ENCODE peak calls at places on chromosome 5, in seven cellular contexts. W is H1, Y is A549, M is GM12878, D is tibial nerve, E is transverse colon, O is upper lobe of left lung. R is an unnamed sample. For H3K4me1, the result is how much of the 10 kb centered on the place peaks cover.

GRCh38 chr5:151719228-151719861 is 32.6 kb upstream of the SPARC start:
- DNase-seq in W (peak), Y (peak), M (no peak), D (no peak), E (peak), O (no peak), R (no peak)

GRCh38 chr5:137888875-137889759 is at the start of gene PKD2L2:
- DNase-seq in W (peak), Y (peak), M (peak), D (peak), E (peak), O (peak), R (peak)

GRCh38 chr5:109983135-109983534 is 293.4 kb downstream of the MAN2A1 start:
- DNase-seq in W (no peak), Y (no peak), M (no peak), D (no peak), E (no peak), O (no peak), R (no peak)

GRCh38 chr5:156142867-156143266 is 184.1 kb upstream of the SGCD start:
- DNase-seq in W (no peak), Y (peak), M (no peak), D (no peak), E (no peak), O (no peak), R (no peak)

GRCh38 chr5:151657105-151657504 is 29.6 kb downstream of the SPARC start:
- DNase-seq in W (no peak), Y (no peak), M (no peak), D (no peak), E (no peak), O (no peak), R (no peak)

GRCh38 chr5:83956386-83956785 is 235.7 kb upstream of the HAPLN1 start:
- DNase-seq in W (no peak), Y (no peak), M (no peak), D (no peak), E (no peak), O (no peak), R (no peak)

GRCh38 chr5:142063878-142064331 is 44.7 kb upstream of the NDFIP1 start:
- DNase-seq in W (peak), Y (no peak), M (no peak), D (peak), E (peak), O (peak), R (peak)

GRCh38 chr5:143977891-143978448 is 166.0 kb downstream of the HMHB1 start:
- DNase-seq in W (no peak), Y (peak), M (no peak), D (no peak), E (no peak), O (no peak), R (no peak)

GRCh38 chr5:136015966-136016365 is 12.8 kb upstream of the TGFBI start:
- DNase-seq in W (no peak), Y (no peak), M (no peak), D (no peak), E (no peak), O (no peak), R (no peak)
- H3K4me1 ChIP-seq in W (under half), Y (half or more), M (under half), D (under half), E (under half), O (half or more), R (half or more)

DNA sequence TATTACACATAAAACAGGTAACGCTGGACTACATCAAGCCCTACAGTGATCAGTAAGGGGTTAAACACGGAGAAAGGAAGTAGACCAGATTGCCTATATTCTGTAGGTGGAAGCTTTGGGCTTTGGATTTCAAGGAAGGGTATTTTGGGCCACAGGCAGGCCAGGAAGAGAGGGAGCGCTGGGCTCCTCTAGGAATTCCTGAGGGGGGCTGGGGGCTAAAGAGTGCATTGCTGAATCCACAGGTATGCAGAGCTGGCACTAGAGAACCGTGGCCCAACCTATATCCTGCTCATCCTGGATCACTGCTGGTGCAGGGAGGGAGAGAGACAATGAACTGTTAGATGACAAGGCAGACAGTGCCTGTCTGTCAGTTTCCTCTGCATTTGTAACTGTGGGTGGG is 367.1 kb downstream of the CSNK1G3 start:
- DNase-seq in W (peak), Y (no peak), M (no peak), D (no peak), E (no peak), O (no peak), R (no peak)
- TF ChIP-seq EP300 in W (no peak), Y (no peak), M (no peak), D (no peak), E (no peak), O (no peak), R (no peak)

DNA sequence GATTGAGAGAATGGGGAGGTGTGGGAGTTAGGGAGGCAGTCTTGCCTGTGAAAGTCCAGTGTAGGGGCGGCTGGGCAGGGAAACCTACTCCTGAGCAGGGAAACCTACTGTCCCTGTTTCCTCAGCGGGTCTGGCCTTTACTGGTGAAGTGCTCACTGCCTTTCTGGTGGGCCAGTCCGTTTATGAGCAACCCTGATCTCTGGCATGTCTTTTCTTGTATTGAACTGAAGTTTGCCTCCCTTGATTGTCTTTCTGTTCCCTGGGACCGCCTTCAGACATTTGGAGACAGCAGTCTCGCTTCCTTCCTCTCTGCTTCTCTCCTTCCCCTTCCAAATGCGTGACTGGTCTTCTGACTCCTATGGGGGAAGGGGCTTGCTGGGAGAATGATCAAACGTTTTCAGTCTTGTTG is 2.9 kb downstream of the SNX18 start:
- DNase-seq in W (no peak), Y (no peak), M (no peak), D (no peak), E (no peak), O (peak), R (no peak)
- TF ChIP-seq POLR2A in W (no peak), Y (no peak), M (no peak), D (no peak), E (no peak), O (no peak), R (peak)

GRCh38 chr5:32444946-32445758 is 612 bp upstream of the ZFR start:
- DNase-seq in W (no peak), Y (no peak), M (no peak), D (no peak), E (no peak), O (no peak), R (no peak)

GRCh38 chr5:32445831-32446614 is 1.5 kb upstream of the ZFR start:
- DNase-seq in W (no peak), Y (no peak), M (no peak), D (no peak), E (peak), O (no peak), R (no peak)

GRCh38 chr5:32444191-32444945 is at the start of gene ZFR:
- DNase-seq in W (peak), Y (peak), M (peak), D (peak), E (peak), O (peak), R (peak)

GRCh38 chr5:32443145-32443540 is 1.4 kb downstream of the ZFR start:
- DNase-seq in W (no peak), Y (no peak), M (peak), D (no peak), E (no peak), O (no peak), R (no peak)

GRCh38 chr5:32443541-32444190 is 874 bp downstream of the ZFR start:
- DNase-seq in W (peak), Y (peak), M (no peak), D (no peak), E (peak), O (peak), R (no peak)
- H3K4me1 ChIP-seq in W (under half), Y (under half), M (under half), D (under half), E (half or more), O (under half), R (under half)

GRCh38 chr5:128403350-128403749 is 134.7 kb downstream of the FBN2 start:
- DNase-seq in W (no peak), Y (no peak), M (no peak), D (no peak), E (no peak), O (no peak), R (no peak)
- TF ChIP-seq EP300 in W (no peak), Y (no peak), M (no peak), D (no peak), E (no peak), O (no peak), R (no peak)

GRCh38 chr5:79397080-79397479 is 116.9 kb downstream of the HOMER1 start:
- DNase-seq in W (no peak), Y (no peak), M (no peak), D (no peak), E (no peak), O (no peak), R (no peak)
- TF ChIP-seq POLR2A in W (no peak), Y (no peak), M (no peak), D (no peak), E (no peak), O (no peak), R (no peak)

DNA sequence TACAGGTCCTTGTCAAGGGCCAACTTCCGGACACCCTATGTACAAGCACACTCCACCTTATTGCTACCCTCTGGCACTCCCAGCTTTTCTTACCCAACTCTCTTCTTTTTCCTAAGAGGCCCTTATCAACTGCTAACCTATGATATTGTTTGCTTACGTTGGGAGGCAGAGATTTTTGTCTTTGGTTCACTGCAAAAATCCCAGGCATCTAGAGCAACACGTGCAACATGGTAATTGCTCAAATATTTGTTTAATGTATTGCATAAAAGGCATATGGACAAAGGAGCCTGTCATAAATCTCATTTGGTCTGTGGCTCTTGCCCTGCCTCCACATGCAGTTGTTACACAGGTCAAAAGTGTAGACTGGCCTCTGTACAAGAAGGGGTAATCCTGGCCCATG is 35.8 kb upstream of the ATP10B start:
- DNase-seq in W (no peak), Y (no peak), M (no peak), D (no peak), E (peak), O (peak), R (no peak)
- H3K4me1 ChIP-seq in W (under half), Y (under half), M (under half), D (under half), E (under half), O (under half), R (under half)